ENCODE peak calls at places on chromosomes 6 and 20, in four cellular contexts. One of them, this sample, is unnamed.

GRCh38 chr6:14703586-14703985 is 542.3 kb upstream of the JARID2 start:
- DNase-seq in A549: no peak
- DNase-seq in GM12878: no peak
- DNase-seq in HepG2: no peak
- DNase-seq in this sample: no peak

GRCh38 chr6:95548188-95548837 is 29.0 kb upstream of the MANEA start:
- DNase-seq in A549: no peak
- DNase-seq in GM12878: no peak
- DNase-seq in HepG2: no peak
- DNase-seq in this sample: no peak

GRCh38 chr6:90538651-90539050 is 48.2 kb downstream of the MAP3K7 start:
- DNase-seq in A549: no peak
- DNase-seq in GM12878: no peak
- DNase-seq in HepG2: no peak
- DNase-seq in this sample: no peak

GRCh38 chr20:56872620-56873458 is 243.7 kb downstream of the TFAP2C start:
- DNase-seq in A549: no peak
- DNase-seq in GM12878: no peak
- DNase-seq in HepG2: no peak
- DNase-seq in this sample: no peak

GRCh38 chr6:113651120-113651519 is 206.0 kb upstream of the MARCKS start:
- DNase-seq in A549: no peak
- DNase-seq in GM12878: no peak
- DNase-seq in HepG2: no peak
- DNase-seq in this sample: no peak

GRCh38 chr6:12653396-12653910 is 63.1 kb upstream of the PHACTR1 start:
- DNase-seq in A549: no peak
- DNase-seq in GM12878: no peak
- DNase-seq in HepG2: no peak
- DNase-seq in this sample: no peak

GRCh38 chr20:60266184-60266823 is 308.1 kb downstream of the CDH26 start:
- DNase-seq in A549: no peak
- DNase-seq in GM12878: no peak
- DNase-seq in HepG2: no peak
- DNase-seq in this sample: no peak

GRCh38 chr6:69584913-69585729 is 211.7 kb downstream of the LMBRD1 start:
- DNase-seq in A549: no peak
- DNase-seq in GM12878: peak
- DNase-seq in HepG2: no peak
- DNase-seq in this sample: no peak

GRCh38 chr6:7114744-7115451 is 7.1 kb downstream of the RREB1 start:
- DNase-seq in A549: no peak
- DNase-seq in GM12878: no peak
- DNase-seq in HepG2: no peak
- DNase-seq in this sample: peak

GRCh38 chr6:148885920-148886845 is 139.4 kb downstream of the UST start:
- DNase-seq in A549: no peak
- DNase-seq in GM12878: no peak
- DNase-seq in HepG2: no peak
- DNase-seq in this sample: no peak

GRCh38 chr6:129889580-129889979 is 28.5 kb upstream of the TMEM244 start:
- DNase-seq in A549: no peak
- DNase-seq in GM12878: no peak
- DNase-seq in HepG2: no peak
- DNase-seq in this sample: no peak

GRCh38 chr20:6838181-6838826 is 70.8 kb downstream of the BMP2 start:
- DNase-seq in A549: no peak
- DNase-seq in GM12878: peak
- DNase-seq in HepG2: no peak
- DNase-seq in this sample: no peak

GRCh38 chr6:34673079-34673478 is 23.5 kb downstream of the ILRUN start:
- DNase-seq in A549: no peak
- DNase-seq in GM12878: no peak
- DNase-seq in HepG2: no peak
- DNase-seq in this sample: no peak

GRCh38 chr20:35660122-35660937 is 4.4 kb downstream of the CPNE1 start:
- DNase-seq in A549: no peak
- DNase-seq in GM12878: no peak
- DNase-seq in HepG2: no peak
- DNase-seq in this sample: no peak

GRCh38 chr6:27250955-27251671 is 3.6 kb downstream of the PRSS16 start:
- DNase-seq in A549: peak
- DNase-seq in GM12878: peak
- DNase-seq in HepG2: no peak
- DNase-seq in this sample: peak

GRCh38 chr20:60361761-60362410 is 403.7 kb downstream of the CDH26 start:
- DNase-seq in A549: no peak
- DNase-seq in GM12878: no peak
- DNase-seq in HepG2: no peak
- DNase-seq in this sample: no peak

GRCh38 chr6:34890526-34890910 is 1.5 kb downstream of the ANKS1A start:
- DNase-seq in A549: no peak
- DNase-seq in GM12878: no peak
- DNase-seq in HepG2: no peak
- DNase-seq in this sample: no peak

GRCh38 chr20:32387262-32387661 is 29.1 kb downstream of the ASXL1 start:
- DNase-seq in A549: no peak
- DNase-seq in GM12878: no peak
- DNase-seq in HepG2: no peak
- DNase-seq in this sample: no peak

GRCh38 chr20:17885544-17885943 is 83.0 kb downstream of the SNX5 start:
- DNase-seq in A549: no peak
- DNase-seq in GM12878: no peak
- DNase-seq in HepG2: no peak
- DNase-seq in this sample: no peak

GRCh38 chr6:21595951-21596378 is 2.4 kb downstream of the SOX4 start:
- DNase-seq in A549: no peak
- DNase-seq in GM12878: no peak
- DNase-seq in HepG2: no peak
- DNase-seq in this sample: no peak

GRCh38 chr6:30615219-30615957 is 1.7 kb downstream of the PPP1R10 start:
- DNase-seq in A549: no peak
- DNase-seq in GM12878: no peak
- DNase-seq in HepG2: peak
- DNase-seq in this sample: no peak

GRCh38 chr6:44563397-44563796 is 175.9 kb downstream of the CDC5L start:
- DNase-seq in A549: no peak
- DNase-seq in GM12878: no peak
- DNase-seq in HepG2: peak
- DNase-seq in this sample: no peak

GRCh38 chr20:17624551-17625245 is 54.8 kb downstream of the DSTN start:
- DNase-seq in A549: no peak
- DNase-seq in GM12878: no peak
- DNase-seq in HepG2: no peak
- DNase-seq in this sample: no peak

GRCh38 chr6:47478233-47479155 is 905 bp downstream of the CD2AP start:
- DNase-seq in A549: peak
- DNase-seq in GM12878: no peak
- DNase-seq in HepG2: peak
- DNase-seq in this sample: peak

GRCh38 chr6:101730954-101731353 is 337.4 kb downstream of the GRIK2 start:
- DNase-seq in A549: no peak
- DNase-seq in GM12878: no peak
- DNase-seq in HepG2: no peak
- DNase-seq in this sample: no peak

GRCh38 chr6:20706293-20707165 is 172.3 kb downstream of the CDKAL1 start:
- DNase-seq in A549: no peak
- DNase-seq in GM12878: no peak
- DNase-seq in HepG2: no peak
- DNase-seq in this sample: no peak

GRCh38 chr6:9116026-9116425 is 680.7 kb upstream of the SLC35B3 start:
- DNase-seq in A549: no peak
- DNase-seq in GM12878: no peak
- DNase-seq in HepG2: no peak
- DNase-seq in this sample: no peak

GRCh38 chr6:9126845-9127560 is 691.7 kb upstream of the SLC35B3 start:
- DNase-seq in A549: peak
- DNase-seq in GM12878: no peak
- DNase-seq in HepG2: no peak
- DNase-seq in this sample: no peak

GRCh38 chr6:9121551-9121950 is 686.2 kb upstream of the SLC35B3 start:
- DNase-seq in A549: no peak
- DNase-seq in GM12878: no peak
- DNase-seq in HepG2: no peak
- DNase-seq in this sample: no peak
- TF ChIP-seq CHD4 in A549: no peak
- TF ChIP-seq CHD4 in GM12878: no peak
- TF ChIP-seq CHD4 in HepG2: no peak
- TF ChIP-seq CHD4 in this sample: no peak

DNA sequence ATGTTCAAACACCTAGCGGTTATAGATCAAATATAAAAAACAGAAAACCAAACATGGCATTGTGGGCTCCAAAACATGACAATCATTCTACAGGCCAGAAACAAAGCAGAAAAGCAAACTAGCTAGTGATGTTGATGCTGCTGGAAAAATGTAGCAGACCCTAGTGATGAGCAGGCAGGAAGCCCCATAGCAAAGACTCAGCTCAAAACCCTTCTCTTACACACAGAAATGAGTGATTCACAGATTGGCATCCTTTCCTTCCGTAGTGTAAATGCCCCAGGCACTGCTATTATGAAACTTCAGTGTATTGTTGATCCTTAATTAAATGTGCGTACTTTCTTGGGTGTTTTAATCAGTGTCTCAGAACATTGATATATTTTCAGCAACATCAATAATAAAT is 425.1 kb downstream of the UTRN start:
- DNase-seq in A549: peak
- DNase-seq in GM12878: no peak
- DNase-seq in HepG2: no peak
- DNase-seq in this sample: no peak
- TF ChIP-seq CHD4 in A549: no peak
- TF ChIP-seq CHD4 in GM12878: no peak
- TF ChIP-seq CHD4 in HepG2: no peak
- TF ChIP-seq CHD4 in this sample: no peak

GRCh38 chr6:133467982-133468380 is 226.8 kb downstream of the EYA4 start:
- DNase-seq in A549: no peak
- DNase-seq in GM12878: no peak
- DNase-seq in HepG2: no peak
- DNase-seq in this sample: no peak

GRCh38 chr6:133463789-133464188 is 222.6 kb downstream of the EYA4 start:
- DNase-seq in A549: no peak
- DNase-seq in GM12878: no peak
- DNase-seq in HepG2: no peak
- DNase-seq in this sample: no peak

GRCh38 chr6:133466666-133467065 is 225.5 kb downstream of the EYA4 start:
- DNase-seq in A549: no peak
- DNase-seq in GM12878: no peak
- DNase-seq in HepG2: no peak
- DNase-seq in this sample: no peak

GRCh38 chr6:133468591-133468990 is 227.4 kb downstream of the EYA4 start:
- DNase-seq in A549: no peak
- DNase-seq in GM12878: no peak
- DNase-seq in HepG2: no peak
- DNase-seq in this sample: no peak

DNA sequence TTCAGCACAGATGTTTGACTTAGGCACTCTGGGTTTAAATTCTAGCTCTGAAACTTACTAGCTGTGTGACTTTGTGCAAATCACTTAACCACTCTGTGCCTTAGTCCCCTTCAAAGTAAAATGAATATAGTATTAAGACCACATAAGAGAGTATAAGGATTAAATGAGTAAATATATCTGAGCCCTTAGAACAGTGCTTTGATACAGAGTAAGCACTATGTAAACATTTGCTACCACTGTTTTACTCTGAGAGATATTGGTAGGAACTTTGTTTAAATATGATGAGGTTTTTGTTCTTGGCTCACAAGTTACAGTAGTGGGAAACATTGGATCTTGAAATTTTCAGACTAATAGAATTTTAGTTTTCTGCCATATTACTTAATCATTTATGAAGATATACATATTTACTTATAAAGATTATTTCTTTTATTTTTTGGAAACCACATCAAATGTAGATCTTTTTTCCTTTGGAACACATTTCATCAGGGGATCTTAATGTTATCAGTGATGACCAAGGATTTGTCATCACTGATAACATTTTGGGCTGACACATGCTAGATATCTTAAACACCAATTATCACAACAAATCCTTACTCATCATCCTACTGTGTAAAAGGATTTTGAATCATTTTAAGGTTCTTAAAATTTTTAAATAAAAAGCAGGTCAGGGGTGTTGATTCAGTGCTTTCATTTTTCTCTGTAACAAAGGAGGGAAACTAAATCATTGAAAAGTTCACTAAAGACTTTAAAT is 226.2 kb downstream of the EYA4 start:
- DNase-seq in A549: no peak
- DNase-seq in GM12878: no peak
- DNase-seq in HepG2: no peak
- DNase-seq in this sample: no peak
- TF ChIP-seq CHD4 in A549: no peak
- TF ChIP-seq CHD4 in GM12878: no peak
- TF ChIP-seq CHD4 in HepG2: no peak
- TF ChIP-seq CHD4 in this sample: no peak

GRCh38 chr6:151629791-151630190 is 136.0 kb downstream of the CCDC170 start:
- DNase-seq in A549: no peak
- DNase-seq in GM12878: no peak
- DNase-seq in HepG2: no peak
- DNase-seq in this sample: no peak
- TF ChIP-seq CHD4 in A549: no peak
- TF ChIP-seq CHD4 in GM12878: no peak
- TF ChIP-seq CHD4 in HepG2: no peak
- TF ChIP-seq CHD4 in this sample: no peak

GRCh38 chr6:142567476-142567875 is 265.7 kb downstream of the ADGRG6 start:
- DNase-seq in A549: no peak
- DNase-seq in GM12878: no peak
- DNase-seq in HepG2: peak
- DNase-seq in this sample: no peak

GRCh38 chr6:142569676-142570075 is 267.9 kb downstream of the ADGRG6 start:
- DNase-seq in A549: no peak
- DNase-seq in GM12878: no peak
- DNase-seq in HepG2: peak
- DNase-seq in this sample: no peak

GRCh38 chr6:142570221-142570671 is 268.4 kb downstream of the ADGRG6 start:
- DNase-seq in A549: no peak
- DNase-seq in GM12878: no peak
- DNase-seq in HepG2: peak
- DNase-seq in this sample: no peak

GRCh38 chr6:142568857-142569597 is 267.2 kb downstream of the ADGRG6 start:
- DNase-seq in A549: no peak
- DNase-seq in GM12878: no peak
- DNase-seq in HepG2: no peak
- DNase-seq in this sample: no peak

GRCh38 chr6:142566628-142567396 is 265.0 kb downstream of the ADGRG6 start:
- DNase-seq in A549: peak
- DNase-seq in GM12878: peak
- DNase-seq in HepG2: peak
- DNase-seq in this sample: peak
- TF ChIP-seq CHD4 in A549: no peak
- TF ChIP-seq CHD4 in GM12878: no peak
- TF ChIP-seq CHD4 in HepG2: peak
- TF ChIP-seq CHD4 in this sample: peak

This sample was measured in K562.